ENCODE peak calls at places on chromosomes 7 and 10, in four cellular contexts. Z is SJCRH30, M is IMR-90, B is AG04450. K is an unnamed sample.

GRCh38 chr7:138981332-138982203 is at the start of gene KIAA1549:
- DNase-seq in Z (peak), M (peak), B (no peak), K (peak)

GRCh38 chr10:61974611-61975010 is 73.1 kb downstream of the ARID5B start:
- DNase-seq in Z (peak), M (peak), B (peak), K (peak)

GRCh38 chr10:22615819-22616499 is 98.4 kb downstream of the PIP4K2A start:
- DNase-seq in Z (no peak), M (no peak), B (no peak), K (no peak)

GRCh38 chr10:9302142-9302746 is 1247.8 kb downstream of the GATA3 start:
- DNase-seq in Z (peak), M (peak), B (peak), K (peak)

GRCh38 chr7:95886501-95887090 is 114.2 kb downstream of the DYNC1I1 start:
- DNase-seq in Z (no peak), M (peak), B (no peak), K (peak)

GRCh38 chr7:79340212-79340611 is 113.3 kb downstream of the MAGI2 start:
- DNase-seq in Z (no peak), M (peak), B (no peak), K (no peak)

GRCh38 chr7:27991006-27991528 is 189.5 kb downstream of the JAZF1 start:
- DNase-seq in Z (no peak), M (no peak), B (no peak), K (no peak)

GRCh38 chr7:120054376-120055100 is 218.4 kb upstream of the KCND2 start:
- DNase-seq in Z (no peak), M (no peak), B (no peak), K (no peak)

GRCh38 chr10:62804384-62805138 is at the start of gene ADO:
- DNase-seq in Z (peak), M (peak), B (peak), K (peak)

GRCh38 chr7:7099584-7100014 is 82.7 kb upstream of the C1GALT1 start:
- DNase-seq in Z (peak), M (peak), B (peak), K (peak)

GRCh38 chr7:17994079-17994478 is 33.6 kb downstream of the PRPS1L1 start:
- DNase-seq in Z (no peak), M (no peak), B (no peak), K (no peak)

GRCh38 chr10:3770611-3771110 is 14.3 kb downstream of the KLF6 start:
- DNase-seq in Z (no peak), M (no peak), B (no peak), K (no peak)

GRCh38 chr7:25260862-25261454 is 32.7 kb upstream of the NPVF start:
- DNase-seq in Z (peak), M (peak), B (peak), K (peak)

GRCh38 chr10:11535376-11535959 is 76.0 kb downstream of the USP6NL start:
- DNase-seq in Z (no peak), M (no peak), B (no peak), K (no peak)

GRCh38 chr7:142875456-142875855 is 10.1 kb downstream of the TRPV6 start:
- DNase-seq in Z (no peak), M (no peak), B (no peak), K (no peak)

GRCh38 chr7:76225379-76225778 is 23.7 kb downstream of the SRRM3 start:
- DNase-seq in Z (peak), M (peak), B (no peak), K (peak)

GRCh38 chr7:9557853-9558252 is 1124.4 kb downstream of the NXPH1 start:
- DNase-seq in Z (no peak), M (no peak), B (no peak), K (no peak)

GRCh38 chr7:27940341-27940740 is 200.4 kb downstream of the TAX1BP1 start:
- DNase-seq in Z (no peak), M (no peak), B (no peak), K (no peak)

GRCh38 chr7:36663481-36663880 is 60.8 kb downstream of the AOAH start:
- DNase-seq in Z (no peak), M (peak), B (no peak), K (no peak)

GRCh38 chr10:96073722-96074121 is 30.3 kb downstream of the CCNJ start:
- DNase-seq in Z (peak), M (peak), B (no peak), K (peak)

GRCh38 chr10:119341236-119342016 is 134.1 kb downstream of the GRK5 start:
- DNase-seq in Z (peak), M (peak), B (no peak), K (peak)

GRCh38 chr7:151890355-151891004 is 13.6 kb upstream of the PRKAG2 start:
- DNase-seq in Z (no peak), M (no peak), B (no peak), K (no peak)

GRCh38 chr10:78579995-78580394 is 488.8 kb upstream of the ZMIZ1 start:
- DNase-seq in Z (peak), M (no peak), B (no peak), K (peak)

GRCh38 chr7:86916277-86916825 is 143.1 kb downstream of the ELAPOR2 start:
- DNase-seq in Z (no peak), M (no peak), B (no peak), K (no peak)

GRCh38 chr7:84194484-84195260 is at the start of gene SEMA3A:
- DNase-seq in Z (peak), M (peak), B (peak), K (peak)

GRCh38 chr7:133139350-133139749 is 57.5 kb upstream of the CHCHD3 start:
- DNase-seq in Z (peak), M (peak), B (peak), K (peak)

GRCh38 chr10:97327348-97328294 is 6.9 kb downstream of the FRAT2 start:
- DNase-seq in Z (no peak), M (no peak), B (no peak), K (no peak)

GRCh38 chr10:92387289-92387940 is 96.4 kb downstream of the MARCHF5 start:
- DNase-seq in Z (peak), M (peak), B (peak), K (peak)

GRCh38 chr10:98956576-98957260 is 278.9 kb downstream of the HPSE2 start:
- DNase-seq in Z (peak), M (peak), B (no peak), K (peak)

GRCh38 chr7:19982841-19983835 is 209.7 kb upstream of the TMEM196 start:
- DNase-seq in Z (peak), M (peak), B (peak), K (peak)

GRCh38 chr7:80392229-80393169 is 119.4 kb downstream of the GNAT3 start:
- DNase-seq in Z (peak), M (peak), B (no peak), K (peak)

GRCh38 chr10:33799281-33799943 is 464.9 kb upstream of the NRP1 start:
- DNase-seq in Z (no peak), M (no peak), B (no peak), K (no peak)

GRCh38 chr7:2399848-2400587 is 3.4 kb upstream of the CHST12 start:
- DNase-seq in Z (peak), M (peak), B (peak), K (peak)

GRCh38 chr10:35925511-35925910 is 283.4 kb upstream of the FZD8 start:
- DNase-seq in Z (no peak), M (no peak), B (no peak), K (no peak)

GRCh38 chr10:105509551-105509950 is 868.5 kb downstream of the SORCS3 start:
- DNase-seq in Z (no peak), M (no peak), B (no peak), K (no peak)

GRCh38 chr10:103445767-103446567 is 6.2 kb downstream of the CALHM2 start:
- DNase-seq in Z (no peak), M (peak), B (no peak), K (peak)